ENCODE peak calls at places on chromosomes 7 and 10, in six cellular contexts. D is GM12891, Z is HepG2, Y is K562, M is GM12878, N is H1. J is an unnamed sample.

GRCh38 chr10:352476-353235 is 217.4 kb downstream of the ZMYND11 start:
- DNase-seq in D (no peak), Z (no peak), Y (no peak), M (no peak), N (no peak), J (no peak)

GRCh38 chr7:21450076-21450475 is 22.2 kb downstream of the SP4 start:
- DNase-seq in D (no peak), Z (no peak), Y (no peak), M (no peak), N (no peak), J (no peak)

GRCh38 chr7:97017197-97018125 is 7.2 kb downstream of the DLX5 start:
- DNase-seq in D (no peak), Z (no peak), Y (no peak), M (no peak), N (no peak), J (no peak)

GRCh38 chr10:96740579-96741281 is 20.4 kb upstream of the PIK3AP1 start:
- DNase-seq in D (no peak), Z (no peak), Y (no peak), M (no peak), N (no peak), J (no peak)

GRCh38 chr10:17380888-17381287 is 73.5 kb downstream of the ST8SIA6 start:
- DNase-seq in D (no peak), Z (no peak), Y (no peak), M (no peak), N (no peak), J (no peak)

GRCh38 chr10:86857097-86857825 is 100.2 kb downstream of the MMRN2 start:
- DNase-seq in D (no peak), Z (no peak), Y (no peak), M (no peak), N (no peak), J (no peak)

GRCh38 chr7:101940830-101941229 is 123.4 kb downstream of the CUX1 start:
- DNase-seq in D (no peak), Z (no peak), Y (no peak), M (no peak), N (peak; percentile 34), J (no peak)

GRCh38 chr7:143390098-143390772 is 9.1 kb downstream of the ZYX start:
- DNase-seq in D (no peak), Z (no peak), Y (no peak), M (no peak), N (no peak), J (no peak)

GRCh38 chr7:50589362-50589761 is 24.2 kb upstream of the DDC start:
- DNase-seq in D (no peak), Z (no peak), Y (no peak), M (no peak), N (no peak), J (no peak)

GRCh38 chr7:30613366-30614325 is 19.0 kb downstream of the GARS1 start:
- DNase-seq in D (no peak), Z (no peak), Y (no peak), M (no peak), N (no peak), J (no peak)

GRCh38 chr7:80218723-80219122 is 84.1 kb downstream of the GNAI1 start:
- DNase-seq in D (no peak), Z (peak; percentile 40), Y (no peak), M (no peak), N (no peak), J (no peak)

GRCh38 chr7:47361746-47362215 is 220.1 kb downstream of the TNS3 start:
- DNase-seq in D (no peak), Z (no peak), Y (no peak), M (peak; percentile 12), N (no peak), J (no peak)

GRCh38 chr10:44853796-44854195 is 57.3 kb upstream of the TMEM72 start:
- DNase-seq in D (no peak), Z (no peak), Y (no peak), M (no peak), N (no peak), J (no peak)

GRCh38 chr7:107982463-107982862 is 20.5 kb downstream of the LAMB1 start:
- DNase-seq in D (no peak), Z (no peak), Y (no peak), M (no peak), N (no peak), J (no peak)

GRCh38 chr10:95561200-95562177 is at the start of gene SORBS1:
- DNase-seq in D (peak; percentile 96), Z (peak; percentile 93), Y (peak; percentile 92), M (peak; percentile 52), N (peak; percentile 80), J (peak; percentile 96)

GRCh38 chr7:957418-958220 is 3.1 kb upstream of the ADAP1 start:
- DNase-seq in D (no peak), Z (peak; percentile 81), Y (no peak), M (no peak), N (no peak), J (no peak)

GRCh38 chr10:128859738-128860386 is 607.2 kb upstream of the MGMT start:
- DNase-seq in D (peak; percentile 16), Z (peak; percentile 24), Y (peak; percentile 33), M (no peak), N (no peak), J (no peak)

GRCh38 chr10:43862756-43863155 is 214.1 kb upstream of the ZNF32 start:
- DNase-seq in D (no peak), Z (no peak), Y (no peak), M (no peak), N (no peak), J (no peak)

GRCh38 chr7:27300401-27300800 is 57.8 kb downstream of the EVX1 start:
- DNase-seq in D (no peak), Z (no peak), Y (no peak), M (no peak), N (no peak), J (no peak)

GRCh38 chr10:132862485-132863420 is 76.8 kb upstream of the NKX6-2 start:
- DNase-seq in D (no peak), Z (no peak), Y (no peak), M (no peak), N (no peak), J (no peak)

DNA sequence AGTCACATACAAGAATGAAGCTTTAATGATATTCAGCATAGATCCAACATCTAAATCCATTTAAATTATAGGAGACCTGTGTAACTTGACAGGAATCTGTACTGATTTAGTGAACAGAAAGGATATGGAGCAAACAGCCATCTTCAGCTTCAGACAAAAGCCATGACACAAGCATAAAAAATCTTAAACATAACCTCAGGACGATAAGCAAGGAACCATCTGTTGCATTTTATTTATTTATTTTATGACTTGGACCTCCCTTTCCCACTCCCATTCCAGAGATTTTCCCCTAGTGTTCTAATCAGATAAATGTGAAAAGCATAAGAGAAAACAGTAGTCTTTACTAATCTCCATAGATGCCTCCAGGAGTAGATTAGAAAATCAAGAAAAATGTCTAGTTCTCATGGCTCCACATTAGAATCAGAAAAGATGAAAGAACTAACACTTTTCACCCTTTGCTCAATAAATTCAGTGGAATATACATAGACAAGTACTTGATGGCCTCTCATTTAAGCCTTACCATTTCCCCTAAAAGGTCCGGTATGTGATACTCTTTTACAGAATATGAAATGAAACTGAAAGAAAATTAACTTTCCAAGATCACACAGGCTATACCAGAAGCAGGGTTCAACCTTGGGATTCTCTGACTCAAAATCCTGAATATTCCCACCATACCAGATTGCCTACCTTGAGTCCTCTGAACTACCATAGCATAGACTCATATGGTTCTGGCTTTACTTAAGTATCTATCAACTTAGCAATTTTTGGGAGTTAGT is 15.2 kb downstream of the CACNA2D1 start:
- DNase-seq in D (no peak), Z (no peak), Y (no peak), M (no peak), N (no peak), J (no peak)
- TF ChIP-seq TAF1 in D (no peak), Z (no peak), Y (no peak), M (no peak), N (no peak), J (no peak)

GRCh38 chr10:110501142-110501937 is 3.6 kb downstream of the DUSP5 start:
- DNase-seq in D (no peak), Z (peak; percentile 59), Y (peak; percentile 65), M (peak; percentile 82), N (no peak), J (no peak)
- TF ChIP-seq POLR2A in D (no peak), Z (no peak), Y (peak; percentile 58), M (peak; percentile 76), N (no peak), J (peak; percentile 76)

DNA sequence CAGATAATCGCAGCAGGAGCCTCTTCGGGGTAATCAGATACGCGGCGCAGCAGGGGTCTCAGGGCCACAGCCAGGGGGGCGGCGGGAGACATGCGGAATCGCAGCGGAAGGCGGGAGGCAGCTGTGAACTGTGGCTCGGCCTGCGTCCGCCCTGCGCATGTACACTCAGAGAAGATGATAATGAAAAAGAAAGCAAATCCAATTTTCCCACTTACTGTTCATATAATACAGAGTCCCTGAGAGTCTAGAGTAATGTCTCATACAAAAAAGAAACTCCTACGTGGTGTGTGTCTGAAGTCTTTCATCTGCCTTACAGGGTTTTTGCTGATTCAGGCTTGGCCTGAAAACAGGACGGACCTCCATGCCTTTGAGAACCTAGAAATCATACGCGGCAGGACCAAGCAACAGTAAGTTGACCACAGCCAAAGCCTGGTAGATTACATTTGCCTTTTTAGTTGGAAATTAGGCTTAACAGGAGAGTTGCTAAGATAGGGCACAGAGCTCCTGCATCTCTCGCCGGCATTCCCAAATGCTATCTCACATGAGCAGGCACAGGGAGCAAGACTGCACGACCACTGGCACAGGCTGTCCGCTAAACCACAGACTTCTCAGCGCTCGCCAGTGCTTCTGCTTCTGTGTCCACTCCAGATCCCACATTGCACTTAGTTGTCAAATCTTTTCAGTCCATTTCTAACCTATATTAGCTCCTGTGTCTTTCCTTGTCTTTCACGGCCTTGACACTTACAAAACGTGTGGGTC is 138.7 kb downstream of the EGFR start:
- DNase-seq in D (no peak), Z (no peak), Y (no peak), M (no peak), N (no peak), J (no peak)
- TF ChIP-seq TAF1 in D (no peak), Z (no peak), Y (no peak), M (no peak), N (no peak), J (no peak)

DNA sequence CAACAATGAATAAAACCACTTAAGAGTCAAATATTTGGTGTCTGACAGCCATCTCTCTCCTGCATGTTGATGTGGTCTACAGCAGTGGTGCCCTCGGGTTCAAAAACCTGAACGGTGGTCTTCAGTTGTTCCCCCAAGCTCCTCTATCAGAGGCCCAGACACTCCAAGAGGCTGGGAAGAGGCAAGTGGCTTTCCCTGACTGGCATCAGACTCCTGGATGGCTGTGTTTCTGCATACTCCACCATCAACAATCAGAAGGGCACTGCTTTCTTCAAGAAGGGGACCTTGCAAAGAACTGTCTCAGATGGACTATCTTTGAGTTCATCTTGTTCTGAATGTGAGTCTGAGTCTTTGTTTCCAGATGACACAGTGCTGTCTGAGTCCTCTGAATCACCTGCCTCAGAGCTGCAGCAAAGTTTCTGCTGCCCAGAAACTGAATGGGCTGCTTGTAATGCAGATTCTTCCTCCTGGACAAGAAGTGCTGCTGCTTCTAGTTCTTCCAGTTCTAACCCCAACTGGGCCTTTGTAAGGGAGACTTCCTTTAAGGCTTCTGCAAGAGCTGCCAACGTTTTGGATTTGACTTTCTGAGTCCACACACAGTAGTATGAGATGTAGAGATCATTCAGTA is 5.9 kb upstream of the SGMS1 start:
- DNase-seq in D (no peak), Z (no peak), Y (no peak), M (no peak), N (no peak), J (no peak)
- TF ChIP-seq POLR2A in D (no peak), Z (no peak), Y (no peak), M (no peak), N (no peak), J (no peak)

DNA sequence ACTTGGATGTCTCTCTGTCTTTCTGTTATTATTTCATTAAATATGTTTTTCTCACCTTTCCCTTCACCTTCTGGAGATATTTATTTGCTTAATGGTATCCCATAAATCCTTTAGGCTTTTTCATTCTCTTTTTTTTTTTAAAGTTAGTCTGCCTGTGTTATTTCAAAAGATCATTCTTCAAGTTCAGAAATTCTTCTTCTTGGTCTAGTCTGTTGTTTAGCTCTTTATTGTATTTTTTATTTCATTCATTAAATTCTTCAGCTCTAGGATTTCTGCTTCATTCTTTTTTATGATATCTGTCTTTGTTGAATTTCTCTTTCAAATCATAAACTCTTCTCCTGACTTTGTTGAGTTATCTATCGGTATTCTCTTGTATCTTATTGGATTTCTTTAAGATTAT is 312.1 kb upstream of the KAT6B start:
- DNase-seq in D (no peak), Z (no peak), Y (no peak), M (no peak), N (no peak), J (no peak)
- TF ChIP-seq TAF1 in D (no peak), Z (no peak), Y (no peak), M (no peak), N (no peak), J (no peak)

J was measured in GM12892.